ENCODE peak calls at places on chromosomes 2 and 18, in eight cellular contexts. Z, E, O, A, S, U, G and D are unnamed samples. For H3K36me3, the result is how much of the 10 kb centered on the place peaks cover.

GRCh38 chr2:120433816-120434290 is 87.9 kb downstream of the INHBB start:
- DNase-seq in Z (no peak), S (no peak), E (no peak), G (no peak), A (no peak), O (no peak), U (no peak), D (no peak)

GRCh38 chr2:237048595-237048994 is 37.1 kb upstream of the COPS8 start:
- DNase-seq in A (no peak), U (no peak), E (no peak), S (no peak), G (no peak), O (no peak), Z (no peak), D (no peak)

GRCh38 chr2:234272069-234272850 is 221.8 kb downstream of the SPP2 start:
- DNase-seq in O (no peak), A (no peak), E (no peak), Z (no peak), G (no peak), S (no peak), U (no peak), D (no peak)

GRCh38 chr2:167842047-167842446 is 405.3 kb downstream of the STK39 start:
- DNase-seq in Z (no peak), S (no peak), A (no peak), E (no peak), G (no peak), O (no peak), U (no peak), D (no peak)

GRCh38 chr2:65823511-65823910 is 391.1 kb upstream of the SPRED2 start:
- DNase-seq in O (no peak), G (no peak), E (no peak), A (no peak), S (no peak), U (no peak), Z (no peak), D (no peak)

GRCh38 chr2:64652231-64653173 is 1.2 kb downstream of the SERTAD2 start:
- DNase-seq in G (no peak), Z (peak), A (peak), E (no peak), O (peak), S (peak), U (peak), D (no peak)

GRCh38 chr2:120397362-120397811 is 51.5 kb downstream of the INHBB start:
- DNase-seq in E (no peak), G (no peak), Z (no peak), O (no peak), U (no peak), A (no peak), S (no peak), D (no peak)

GRCh38 chr2:69034845-69035244 is 21.9 kb downstream of the ANTXR1 start:
- DNase-seq in O (no peak), S (no peak), Z (no peak), A (no peak), G (no peak), E (no peak), U (no peak), D (no peak)

GRCh38 chr2:180523629-180524340 is 456.6 kb upstream of the UBE2E3 start:
- DNase-seq in E (no peak), G (no peak), O (no peak), A (no peak), U (no peak), S (no peak), Z (peak), D (no peak)

GRCh38 chr2:14661163-14661562 is 28.6 kb downstream of the LRATD1 start:
- DNase-seq in A (no peak), U (no peak), O (no peak), G (no peak), Z (no peak), E (no peak), S (no peak), D (no peak)

GRCh38 chr2:73089270-73090030 is 17.9 kb upstream of the SFXN5 start:
- DNase-seq in E (peak), Z (peak), A (no peak), O (no peak), U (no peak), G (no peak), S (peak), D (peak)

GRCh38 chr2:20097889-20098714 is 46.7 kb upstream of the LAPTM4A start:
- DNase-seq in U (peak), E (peak), O (peak), S (peak), G (peak), A (peak), Z (peak), D (peak)

GRCh38 chr2:137964066-137964858 is at the start of gene HNMT:
- DNase-seq in U (no peak), G (no peak), Z (peak), E (no peak), S (peak), A (peak), O (no peak), D (no peak)

GRCh38 chr2:90207454-90208058 is 1516.1 kb downstream of the RPIA start:
- DNase-seq in S (no peak), A (no peak), G (no peak), U (peak), O (peak), Z (no peak), E (no peak), D (no peak)

GRCh38 chr2:215973954-215974699 is 39.2 kb downstream of the MREG start:
- DNase-seq in G (no peak), O (no peak), Z (no peak), U (no peak), A (no peak), E (no peak), S (peak), D (no peak)

GRCh38 chr2:2793514-2793913 is 462.4 kb upstream of the MYT1L start:
- DNase-seq in O (no peak), E (no peak), Z (no peak), S (no peak), U (no peak), G (no peak), A (no peak), D (no peak)

GRCh38 chr2:227817940-227818568 is 4.4 kb downstream of the CCL20 start:
- DNase-seq in Z (peak), G (peak), O (no peak), A (peak), E (peak), S (peak), U (no peak), D (peak)

GRCh38 chr18:24273596-24273995 is 124.0 kb downstream of the OSBPL1A start:
- DNase-seq in Z (no peak), U (no peak), S (no peak), G (no peak), O (no peak), E (no peak), A (no peak), D (no peak)

GRCh38 chr2:200533754-200534153 is 7.7 kb downstream of the SGO2 start:
- DNase-seq in G (no peak), E (no peak), O (no peak), S (no peak), U (no peak), A (no peak), Z (no peak), D (no peak)
- H3K36me3 ChIP-seq in G (under half), E (under half), O (under half), S (under half), U (under half), A (under half), Z (under half), D (under half)

GRCh38 chr2:175131252-175131651 is 36.8 kb downstream of the ATF2 start:
- DNase-seq in O (no peak), A (no peak), U (no peak), G (no peak), S (no peak), E (no peak), Z (no peak), D (no peak)
- H3K36me3 ChIP-seq in O (half or more), A (half or more), U (under half), G (under half), S (under half), E (half or more), Z (under half), D (under half)

GRCh38 chr2:10439971-10440370 is 8.2 kb downstream of the ODC1 start:
- DNase-seq in O (no peak), G (no peak), A (no peak), E (no peak), Z (no peak), U (no peak), S (no peak), D (no peak)
- H3K36me3 ChIP-seq in O (half or more), G (under half), A (under half), E (half or more), Z (half or more), U (half or more), S (half or more), D (under half)

DNA sequence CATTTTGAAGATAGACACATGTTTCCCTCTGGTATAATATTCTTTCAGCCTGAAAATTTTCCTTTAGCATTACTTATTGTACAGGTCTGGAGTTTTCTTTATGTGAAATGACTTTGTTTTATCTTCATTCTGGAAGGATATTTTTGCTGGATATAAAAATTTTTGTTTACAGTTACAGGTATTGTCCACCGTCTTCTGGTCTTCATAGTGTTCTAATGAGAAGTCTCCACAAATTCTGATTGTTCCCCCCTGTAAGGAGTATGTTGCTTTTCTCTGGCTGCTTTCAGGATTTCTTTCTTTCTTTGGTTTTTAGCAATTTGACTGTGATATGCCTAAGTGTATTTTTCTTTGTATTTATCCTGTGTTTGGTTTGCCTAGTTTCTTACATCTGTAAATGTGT is 15.0 kb downstream of the UBXN4 start:
- DNase-seq in S (no peak), G (no peak), Z (no peak), E (no peak), U (no peak), A (no peak), O (no peak), D (no peak)
- H3K36me3 ChIP-seq in S (half or more), G (under half), Z (under half), E (half or more), U (under half), A (under half), O (half or more), D (half or more)

GRCh38 chr18:54434453-54434852 is 76.7 kb downstream of the C18orf54 start:
- DNase-seq in A (no peak), U (no peak), G (no peak), E (no peak), S (no peak), O (no peak), Z (no peak), D (no peak)

GRCh38 chr18:54440292-54440691 is 82.6 kb downstream of the C18orf54 start:
- DNase-seq in O (no peak), E (no peak), G (no peak), U (no peak), Z (no peak), A (no peak), S (peak), D (no peak)

GRCh38 chr18:54436501-54436900 is 78.8 kb downstream of the C18orf54 start:
- DNase-seq in S (no peak), E (no peak), U (no peak), Z (no peak), A (no peak), G (no peak), O (no peak), D (no peak)
- H3K36me3 ChIP-seq in S (under half), E (under half), U (under half), Z (under half), A (under half), G (under half), O (under half), D (under half)

DNA sequence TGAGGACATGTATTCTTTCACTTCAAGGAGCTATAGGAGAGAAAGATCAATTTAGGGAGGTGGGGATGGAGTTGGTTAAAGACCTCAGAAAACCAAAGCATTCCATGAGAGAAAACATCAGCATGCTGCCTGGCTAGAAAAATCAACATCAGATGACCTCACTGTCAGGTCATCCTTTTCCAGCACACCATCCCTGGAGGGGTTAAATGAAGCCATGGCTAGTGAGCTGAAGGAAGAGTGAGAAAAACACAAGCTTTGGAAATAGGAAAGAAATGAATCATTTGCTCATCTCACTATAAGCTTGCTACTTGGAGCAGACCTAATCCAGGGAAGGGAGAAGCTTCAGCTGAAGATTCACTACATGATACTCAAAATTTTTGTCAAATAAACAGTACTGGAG is 109.5 kb upstream of the ITGB6 start:
- DNase-seq in S (no peak), O (no peak), U (no peak), E (no peak), Z (no peak), A (no peak), G (no peak), D (no peak)
- H3K36me3 ChIP-seq in S (under half), O (under half), U (under half), E (under half), Z (under half), A (under half), G (under half), D (under half)

GRCh38 chr2:55351672-55352071 is 68.0 kb downstream of the CCDC88A start:
- DNase-seq in S (no peak), E (no peak), O (no peak), G (no peak), U (no peak), Z (no peak), A (no peak), D (no peak)
- H3K36me3 ChIP-seq in S (under half), E (under half), O (under half), G (under half), U (under half), Z (under half), A (under half), D (under half)

GRCh38 chr18:76882186-76882585 is 59.8 kb downstream of the ZNF236 start:
- DNase-seq in S (no peak), A (no peak), G (no peak), E (no peak), U (no peak), Z (no peak), O (no peak), D (no peak)

GRCh38 chr18:76886112-76886511 is 63.8 kb downstream of the ZNF236 start:
- DNase-seq in Z (no peak), O (no peak), G (no peak), A (peak), U (no peak), S (no peak), E (no peak), D (no peak)

GRCh38 chr18:76880026-76880425 is 57.7 kb downstream of the ZNF236 start:
- DNase-seq in E (no peak), O (no peak), S (no peak), Z (no peak), A (no peak), G (no peak), U (no peak), D (no peak)

GRCh38 chr18:76889086-76889699 is 66.8 kb downstream of the ZNF236 start:
- DNase-seq in Z (no peak), G (no peak), A (peak), U (no peak), E (no peak), S (no peak), O (no peak), D (no peak)

GRCh38 chr18:76885011-76885410 is 62.7 kb downstream of the ZNF236 start:
- DNase-seq in O (no peak), A (no peak), G (no peak), Z (no peak), U (no peak), S (no peak), E (no peak), D (no peak)
- H3K36me3 ChIP-seq in O (half or more), A (under half), G (under half), Z (under half), U (under half), S (under half), E (half or more), D (under half)

DNA sequence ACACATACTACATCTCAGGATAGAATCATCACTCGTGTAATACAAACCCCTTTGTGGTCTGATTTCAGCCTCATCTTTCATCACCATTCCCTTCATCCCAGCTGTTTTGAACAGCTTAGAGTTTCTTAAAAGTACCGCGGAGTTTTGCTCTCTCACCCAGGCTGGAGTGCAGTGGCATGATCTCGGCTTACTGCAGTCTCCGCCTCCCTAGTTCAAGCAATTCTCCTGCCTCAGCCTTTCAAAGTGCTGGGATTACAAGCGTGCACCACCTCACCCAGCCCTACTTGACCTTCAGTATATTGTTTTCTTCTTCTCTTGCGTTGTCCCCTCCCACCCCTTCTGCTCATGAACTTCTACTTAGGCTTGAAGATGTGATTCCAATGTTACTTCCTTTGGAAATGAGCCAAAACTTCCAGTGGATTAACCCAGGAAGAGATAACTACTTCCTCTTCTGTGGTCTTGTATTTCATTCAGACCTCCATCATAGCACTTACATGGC is 15.8 kb downstream of the ERLEC1 start:
- DNase-seq in E (no peak), Z (no peak), S (no peak), G (no peak), U (no peak), O (peak), A (no peak), D (no peak)
- H3K36me3 ChIP-seq in E (half or more), Z (under half), S (under half), G (under half), U (under half), O (half or more), A (under half), D (under half)

GRCh38 chr2:55581875-55582547 is 35.4 kb downstream of the PPP4R3B start:
- DNase-seq in S (peak), O (no peak), U (no peak), A (no peak), Z (peak), G (no peak), E (no peak), D (no peak)
- H3K36me3 ChIP-seq in S (under half), O (half or more), U (under half), A (under half), Z (under half), G (under half), E (half or more), D (under half)